ENCODE peak calls at places on chromosomes 12 and 14, in ten cellular contexts. P is PC-3; B is spleen; Y is foreskin keratinocyte; V is progenitor cell of endocrine pancreas; I is BJ; R is prostate gland; W is heart right ventricle; O is neural progenitor cell; Q is CD4-positive, alpha-beta T cell. E is an unnamed sample.

GRCh38 chr12:128586630-128587029 is 237.1 kb downstream of the SLC15A4 start:
- DNase-seq in P (no peak), B (no peak), Y (no peak), V (no peak), I (no peak), R (no peak), W (no peak), O (peak), Q (no peak), E (no peak)

GRCh38 chr14:21868442-21869046 is 194.9 kb upstream of the OR4E1 start:
- DNase-seq in P (peak), B (no peak), Y (peak), V (peak), I (no peak), R (peak), W (no peak), O (peak), Q (peak), E (peak)

GRCh38 chr12:49055978-49056754 is 4.4 kb downstream of the KMT2D start:
- DNase-seq in P (peak), B (no peak), Y (peak), V (no peak), I (peak), R (peak), W (no peak), O (peak), Q (peak), E (peak)

GRCh38 chr12:124055066-124055465 is 82.1 kb downstream of the ZNF664 start:
- DNase-seq in P (no peak), B (no peak), Y (no peak), V (no peak), I (no peak), R (no peak), W (no peak), O (no peak), Q (no peak), E (no peak)

GRCh38 chr12:80593766-80594165 is 113.7 kb upstream of the MYF6 start:
- DNase-seq in P (peak), B (no peak), Y (peak), V (no peak), I (peak), R (no peak), W (no peak), O (no peak), Q (no peak), E (no peak)

GRCh38 chr12:13234045-13234641 is 37.6 kb downstream of the EMP1 start:
- DNase-seq in P (peak), B (no peak), Y (peak), V (peak), I (no peak), R (peak), W (no peak), O (peak), Q (no peak), E (peak)

GRCh38 chr12:105882404-105882803 is 256.4 kb downstream of the NUAK1 start:
- DNase-seq in P (no peak), B (no peak), Y (no peak), V (no peak), I (peak), R (no peak), W (no peak), O (peak), Q (no peak), E (no peak)

GRCh38 chr14:89308232-89308959 is 108.6 kb downstream of the FOXN3 start:
- DNase-seq in P (peak), B (no peak), Y (no peak), V (no peak), I (no peak), R (no peak), W (no peak), O (no peak), Q (no peak), E (no peak)

GRCh38 chr14:33432407-33433023 is 493.8 kb downstream of the NPAS3 start:
- DNase-seq in P (peak), B (no peak), Y (peak), V (no peak), I (no peak), R (no peak), W (no peak), O (peak), Q (no peak), E (peak)

GRCh38 chr12:21921436-21921835 is 19.8 kb downstream of the ABCC9 start:
- DNase-seq in P (no peak), B (no peak), Y (no peak), V (no peak), I (no peak), R (no peak), W (no peak), O (no peak), Q (no peak), E (no peak)

GRCh38 chr14:63840981-63841380 is 11.8 kb upstream of the SYNE2 start:
- DNase-seq in P (peak), B (peak), Y (no peak), V (no peak), I (no peak), R (no peak), W (peak), O (peak), Q (peak), E (peak)

GRCh38 chr12:50686976-50687375 is 76.9 kb upstream of the ATF1 start:
- DNase-seq in P (no peak), B (no peak), Y (no peak), V (no peak), I (no peak), R (no peak), W (no peak), O (no peak), Q (no peak), E (no peak)

GRCh38 chr12:80936353-80936641 is 1.4 kb downstream of the LIN7A start:
- DNase-seq in P (no peak), B (no peak), Y (no peak), V (no peak), I (no peak), R (no peak), W (peak), O (peak), Q (no peak), E (no peak)

GRCh38 chr12:1993871-1994371 is 10.3 kb downstream of the DCP1B start:
- DNase-seq in P (peak), B (no peak), Y (no peak), V (no peak), I (no peak), R (no peak), W (no peak), O (no peak), Q (no peak), E (peak)

GRCh38 chr14:47262801-47263200 is 412.6 kb downstream of the MDGA2 start:
- DNase-seq in P (peak), B (no peak), Y (peak), V (no peak), I (no peak), R (no peak), W (no peak), O (no peak), Q (no peak), E (no peak)

GRCh38 chr12:50572275-50572674 is 67.5 kb downstream of the DIP2B start:
- DNase-seq in P (peak), B (no peak), Y (peak), V (no peak), I (peak), R (peak), W (no peak), O (no peak), Q (no peak), E (no peak)

GRCh38 chr14:54392131-54392859 is 4.5 kb upstream of the CDKN3 start:
- DNase-seq in P (no peak), B (no peak), Y (peak), V (no peak), I (no peak), R (no peak), W (no peak), O (no peak), Q (no peak), E (no peak)

GRCh38 chr14:44453433-44454171 is 53.5 kb downstream of the FSCB start:
- DNase-seq in P (peak), B (no peak), Y (peak), V (no peak), I (no peak), R (no peak), W (no peak), O (no peak), Q (no peak), E (no peak)

GRCh38 chr14:33647385-33647786 is 303.5 kb downstream of the EGLN3 start:
- DNase-seq in P (peak), B (no peak), Y (peak), V (no peak), I (peak), R (no peak), W (no peak), O (no peak), Q (no peak), E (no peak)

GRCh38 chr12:68040450-68041075 is 51.3 kb downstream of the IFNG-AS1 start:
- DNase-seq in P (peak), B (no peak), Y (peak), V (peak), I (peak), R (peak), W (no peak), O (peak), Q (peak), E (peak)

GRCh38 chr12:104586325-104587048 is 129.7 kb downstream of the CHST11 start:
- DNase-seq in P (no peak), B (no peak), Y (peak), V (no peak), I (no peak), R (peak), W (no peak), O (no peak), Q (no peak), E (no peak)

GRCh38 chr12:15700595-15700994 is 88.6 kb downstream of the EPS8 start:
- DNase-seq in P (peak), B (no peak), Y (peak), V (no peak), I (peak), R (no peak), W (no peak), O (no peak), Q (no peak), E (peak)

GRCh38 chr14:53152627-53152908 is 555 bp downstream of the DDHD1 start:
- DNase-seq in P (no peak), B (no peak), Y (peak), V (no peak), I (no peak), R (no peak), W (no peak), O (no peak), Q (no peak), E (no peak)

GRCh38 chr14:38206689-38207088 is 1.0 kb upstream of the SSTR1 start:
- DNase-seq in P (no peak), B (no peak), Y (no peak), V (no peak), I (no peak), R (no peak), W (no peak), O (no peak), Q (no peak), E (no peak)

GRCh38 chr12:57276935-57277563 is 26.1 kb upstream of the STAC3 start:
- DNase-seq in P (peak), B (no peak), Y (no peak), V (no peak), I (no peak), R (peak), W (no peak), O (peak), Q (no peak), E (peak)

GRCh38 chr12:91367234-91367849 is 184.7 kb upstream of the DCN start:
- DNase-seq in P (peak), B (no peak), Y (no peak), V (no peak), I (no peak), R (no peak), W (no peak), O (no peak), Q (no peak), E (no peak)

GRCh38 chr14:62213516-62213915 is 451.3 kb downstream of the SNAPC1 start:
- DNase-seq in P (peak), B (no peak), Y (peak), V (no peak), I (no peak), R (no peak), W (no peak), O (no peak), Q (no peak), E (no peak)

GRCh38 chr14:99968156-99968920 is 96.9 kb upstream of the EVL start:
- DNase-seq in P (peak), B (no peak), Y (no peak), V (no peak), I (peak), R (no peak), W (no peak), O (no peak), Q (no peak), E (no peak)

GRCh38 chr14:104342435-104343293 is 204.3 kb downstream of the KIF26A start:
- DNase-seq in P (no peak), B (no peak), Y (no peak), V (no peak), I (no peak), R (no peak), W (no peak), O (peak), Q (peak), E (no peak)

GRCh38 chr12:84508325-84508861 is 404.2 kb downstream of the SLC6A15 start:
- DNase-seq in P (peak), B (no peak), Y (peak), V (no peak), I (peak), R (no peak), W (no peak), O (peak), Q (no peak), E (no peak)

GRCh38 chr12:84506317-84506716 is 406.3 kb downstream of the SLC6A15 start:
- DNase-seq in P (no peak), B (no peak), Y (no peak), V (no peak), I (no peak), R (no peak), W (peak), O (no peak), Q (no peak), E (no peak)

GRCh38 chr12:84502180-84502857 is 410.3 kb downstream of the SLC6A15 start:
- DNase-seq in P (peak), B (no peak), Y (peak), V (no peak), I (no peak), R (no peak), W (no peak), O (no peak), Q (no peak), E (no peak)

GRCh38 chr12:84507914-84508313 is 404.7 kb downstream of the SLC6A15 start:
- DNase-seq in P (no peak), B (no peak), Y (no peak), V (no peak), I (no peak), R (no peak), W (no peak), O (no peak), Q (no peak), E (no peak)

DNA sequence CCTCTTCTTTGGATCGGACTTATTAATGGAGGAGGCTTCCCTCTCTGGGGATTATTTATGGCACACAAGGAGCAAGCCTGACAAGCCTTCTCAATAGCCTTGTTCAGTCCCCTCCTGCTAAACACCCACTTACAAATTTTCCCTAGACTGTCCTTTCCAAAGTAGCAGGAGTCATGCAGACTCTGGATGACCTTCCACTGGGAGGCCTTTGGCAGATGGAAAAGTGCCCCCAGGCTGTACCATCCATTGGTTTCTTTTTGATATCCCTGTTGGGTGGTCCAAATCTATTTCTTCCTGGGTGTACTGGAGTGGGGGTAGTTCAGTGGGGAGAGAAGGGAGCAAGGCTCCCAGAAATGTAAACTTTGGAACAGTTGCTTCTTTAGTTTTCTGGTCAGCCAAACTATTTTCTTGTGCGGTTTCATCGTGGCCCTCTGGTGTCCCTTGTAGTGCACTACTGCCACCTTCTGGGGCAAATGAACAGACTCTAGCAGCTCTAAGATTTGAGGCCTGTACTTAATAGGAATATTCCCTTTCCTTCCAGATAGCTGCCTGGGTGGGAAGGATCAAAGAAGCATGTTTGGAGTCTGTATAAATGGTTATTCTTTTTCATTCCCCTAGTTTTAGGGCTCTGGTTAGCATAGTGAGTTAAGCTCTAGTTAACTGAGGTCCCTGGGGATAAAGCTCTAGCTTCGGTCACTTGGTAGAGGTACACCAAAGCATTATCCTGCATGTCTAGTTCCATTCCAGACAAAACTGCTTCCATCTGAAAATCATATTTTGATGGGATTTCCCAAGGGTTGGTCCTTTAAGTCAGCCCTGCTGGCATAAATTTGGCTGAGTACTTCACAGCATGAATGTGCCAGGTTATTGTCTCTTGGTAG is 409.5 kb downstream of the SLC6A15 start:
- DNase-seq in P (peak), B (no peak), Y (peak), V (peak), I (no peak), R (peak), W (no peak), O (peak), Q (no peak), E (peak)
- TF ChIP-seq CTCF in P (peak), B (peak), Y (peak), V (peak), I (peak), R (peak), W (peak), O (peak), Q (no peak), E (peak)

GRCh38 chr14:91375748-91376452 is 41.7 kb downstream of the CCDC88C start:
- DNase-seq in P (no peak), B (no peak), Y (no peak), V (no peak), I (no peak), R (no peak), W (no peak), O (no peak), Q (no peak), E (no peak)
- TF ChIP-seq CTCF in P (no peak), B (no peak), Y (no peak), V (no peak), I (no peak), R (no peak), W (no peak), O (no peak), Q (no peak), E (no peak)

DNA sequence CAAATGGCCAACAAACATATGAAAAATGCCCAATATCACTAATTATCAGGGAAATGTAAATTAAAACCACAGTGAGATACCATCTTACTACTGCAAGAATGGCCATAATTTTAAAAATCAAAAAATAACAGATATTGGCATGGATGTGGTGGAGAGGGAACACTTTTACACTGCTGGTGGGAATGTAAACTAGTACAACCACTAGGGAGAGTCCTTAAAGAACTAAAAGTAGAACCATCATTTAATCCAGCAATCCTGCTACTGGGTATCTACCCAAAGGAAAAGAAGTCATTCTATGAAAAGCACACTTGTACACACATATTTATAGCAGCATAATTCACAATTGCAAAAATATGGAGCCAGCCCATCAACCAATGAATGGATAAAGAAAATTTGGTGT is 459.7 kb downstream of the GXYLT1 start:
- DNase-seq in P (no peak), B (no peak), Y (peak), V (no peak), I (no peak), R (no peak), W (no peak), O (no peak), Q (no peak), E (no peak)
- TF ChIP-seq CTCF in P (peak), B (no peak), Y (no peak), V (no peak), I (peak), R (peak), W (peak), O (no peak), Q (no peak), E (no peak)

DNA sequence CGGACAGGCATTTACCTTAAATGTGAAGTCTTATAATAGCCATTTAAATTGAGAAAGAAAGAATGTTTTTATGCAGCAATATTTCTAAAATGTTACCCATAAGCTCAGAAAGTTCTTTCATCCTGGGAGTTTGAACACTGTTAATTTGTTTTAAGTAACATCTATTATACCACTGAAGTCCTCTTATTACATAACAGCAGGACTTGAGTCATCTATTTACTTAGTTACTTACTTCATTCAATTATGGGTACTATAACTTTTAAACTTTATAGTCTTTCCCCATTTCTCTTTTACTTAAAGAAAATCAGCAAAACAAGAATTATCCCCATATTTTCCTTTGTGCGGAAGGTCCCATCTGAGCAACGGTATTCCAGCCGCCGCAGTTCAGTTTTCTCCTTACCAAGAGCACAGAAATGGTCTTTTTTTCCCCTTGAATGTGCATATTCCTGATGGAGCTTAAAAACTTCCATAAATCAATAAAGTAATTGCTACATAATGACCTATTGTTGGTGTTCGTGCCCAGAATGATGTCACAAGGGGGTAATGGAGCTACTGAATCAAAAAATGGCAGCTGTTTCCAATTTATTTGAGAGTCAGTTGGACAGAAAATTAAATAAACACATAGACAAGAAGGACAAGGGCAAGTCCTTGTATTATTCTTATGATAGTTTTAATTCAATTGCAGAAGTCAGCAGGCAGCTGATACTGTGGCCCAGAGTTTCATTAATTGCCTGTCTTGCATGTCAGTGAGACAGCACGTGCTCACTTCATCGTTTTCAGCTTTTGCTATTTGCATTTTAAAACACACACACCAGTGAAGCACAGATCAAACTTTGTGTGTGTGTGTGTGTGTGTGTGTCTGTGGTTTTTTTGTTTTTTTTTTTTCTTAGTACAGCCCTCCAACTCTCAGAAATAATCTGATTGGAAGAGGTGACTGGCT is 473.4 kb downstream of the ETNK1 start:
- DNase-seq in P (no peak), B (no peak), Y (no peak), V (no peak), I (no peak), R (no peak), W (no peak), O (no peak), Q (no peak), E (no peak)
- TF ChIP-seq CTCF in P (no peak), B (no peak), Y (no peak), V (no peak), I (no peak), R (no peak), W (no peak), O (no peak), Q (no peak), E (no peak)

GRCh38 chr12:54859502-54859901 is 5.2 kb downstream of the MUCL1 start:
- DNase-seq in P (no peak), B (no peak), Y (no peak), V (no peak), I (no peak), R (no peak), W (no peak), O (no peak), Q (no peak), E (no peak)

GRCh38 chr12:54858562-54858961 is 4.2 kb downstream of the MUCL1 start:
- DNase-seq in P (no peak), B (no peak), Y (no peak), V (no peak), I (no peak), R (no peak), W (no peak), O (no peak), Q (no peak), E (no peak)

DNA sequence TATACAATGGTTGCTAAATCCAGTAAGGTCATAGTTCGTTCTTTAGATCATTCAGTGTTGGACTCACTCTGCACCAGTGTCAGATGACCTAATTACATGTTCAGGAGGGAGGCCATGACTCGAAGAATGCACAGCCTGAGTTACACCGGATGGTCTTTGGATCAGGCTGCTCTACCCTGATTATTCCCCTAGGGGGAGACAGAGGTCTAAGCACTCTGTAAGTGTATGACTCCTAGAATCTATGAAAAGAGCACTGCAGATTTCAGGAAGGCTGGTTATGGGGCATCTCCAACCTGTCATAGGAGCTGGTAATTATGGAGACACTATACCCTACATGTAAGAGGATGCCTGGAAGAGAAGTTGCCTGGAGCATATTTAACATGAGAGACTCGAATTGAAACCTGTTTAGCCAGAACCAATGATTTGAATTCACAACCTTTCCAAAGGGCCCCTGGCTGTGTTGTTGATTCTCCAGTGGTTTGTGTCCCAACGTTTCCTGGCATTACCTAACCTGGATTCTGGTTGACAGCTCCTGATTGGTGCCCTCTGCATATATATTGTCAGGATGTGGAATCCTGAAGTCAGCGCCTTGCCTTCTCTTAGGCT is at the start of gene MUCL1:
- DNase-seq in P (peak), B (no peak), Y (peak), V (peak), I (peak), R (peak), W (no peak), O (peak), Q (peak), E (peak)
- TF ChIP-seq CTCF in P (peak), B (peak), Y (peak), V (peak), I (peak), R (peak), W (peak), O (peak), Q (peak), E (peak)

E was measured in activated CD8-positive, alpha-beta T cell treated with anti-CD3 and anti-CD28 coated beads for 36 hours.